ENCODE peak calls at places on chromosomes 12 and 14, in nine cellular contexts. N is NCI-H510A, V is H7, A is Karpas-422, O is NCI-H1436, L is iris pigment epithelial cell, X is stromal cell of bone marrow, W is NCI-H1105, E is neural progenitor cell. G is an unnamed sample.

GRCh38 chr12:5034605-5035004 is 9.1 kb upstream of the KCNA5 start:
- DNase-seq in N (no peak), V (no peak), A (no peak), O (no peak), L (no peak), X (no peak), W (no peak), E (no peak), G (no peak)

GRCh38 chr12:128078311-128078851 is 188.6 kb upstream of the TMEM132C start:
- DNase-seq in N (no peak), V (peak), A (no peak), O (no peak), L (peak), X (no peak), W (no peak), E (peak), G (no peak)

GRCh38 chr12:95997911-95998510 is 1.9 kb upstream of the HAL start:
- DNase-seq in N (no peak), V (no peak), A (no peak), O (no peak), L (peak), X (no peak), W (no peak), E (no peak), G (no peak)

GRCh38 chr12:45720069-45720468 is 9.4 kb upstream of the ARID2 start:
- DNase-seq in N (no peak), V (no peak), A (no peak), O (no peak), L (no peak), X (no peak), W (no peak), E (no peak), G (no peak)

GRCh38 chr12:15155271-15155670 is 65.9 kb downstream of the RERG start:
- DNase-seq in N (no peak), V (no peak), A (no peak), O (no peak), L (no peak), X (no peak), W (peak), E (no peak), G (no peak)

GRCh38 chr12:27012239-27012981 is 1.8 kb downstream of the TM7SF3 start:
- DNase-seq in N (no peak), V (no peak), A (no peak), O (no peak), L (no peak), X (no peak), W (no peak), E (no peak), G (no peak)

GRCh38 chr14:50795909-50796308 is 35.1 kb downstream of the NIN start:
- DNase-seq in N (no peak), V (no peak), A (no peak), O (no peak), L (no peak), X (no peak), W (no peak), E (no peak), G (no peak)

GRCh38 chr14:100762089-100762515 is 35.4 kb downstream of the DLK1 start:
- DNase-seq in N (no peak), V (no peak), A (no peak), O (no peak), L (peak), X (no peak), W (no peak), E (no peak), G (no peak)

GRCh38 chr12:57456145-57456700 is 1.1 kb downstream of the INHBE start:
- DNase-seq in N (peak), V (peak), A (peak), O (peak), L (peak), X (no peak), W (no peak), E (peak), G (peak)

GRCh38 chr12:90954428-90954827 is 548 bp downstream of the CCER1 start:
- DNase-seq in N (no peak), V (no peak), A (no peak), O (no peak), L (no peak), X (no peak), W (no peak), E (no peak), G (no peak)

GRCh38 chr12:122793685-122794106 is 19.3 kb downstream of the CCDC62 start:
- DNase-seq in N (peak), V (peak), A (peak), O (peak), L (peak), X (peak), W (peak), E (peak), G (peak)

GRCh38 chr14:78754059-78754458 is 583.9 kb downstream of the NRXN3 start:
- DNase-seq in N (no peak), V (no peak), A (no peak), O (no peak), L (no peak), X (no peak), W (no peak), E (no peak), G (no peak)

GRCh38 chr12:82896979-82897378 is 210.3 kb downstream of the TMTC2 start:
- DNase-seq in N (no peak), V (no peak), A (no peak), O (no peak), L (peak), X (no peak), W (no peak), E (no peak), G (peak)

GRCh38 chr12:85657251-85657650 is 179.0 kb downstream of the RASSF9 start:
- DNase-seq in N (no peak), V (no peak), A (no peak), O (no peak), L (no peak), X (no peak), W (no peak), E (no peak), G (no peak)

GRCh38 chr14:64788706-64789105 is 84.5 kb downstream of the PLEKHG3 start:
- DNase-seq in N (no peak), V (no peak), A (no peak), O (no peak), L (peak), X (peak), W (no peak), E (no peak), G (peak)

GRCh38 chr12:7374423-7375144 is 69.4 kb downstream of the CD163L1 start:
- DNase-seq in N (no peak), V (peak), A (peak), O (no peak), L (peak), X (no peak), W (peak), E (peak), G (peak)

GRCh38 chr14:84770030-84770429 is 759.9 kb upstream of the FLRT2 start:
- DNase-seq in N (no peak), V (no peak), A (no peak), O (no peak), L (no peak), X (peak), W (no peak), E (no peak), G (no peak)

GRCh38 chr12:4216542-4216927 is 57.0 kb upstream of the CCND2 start:
- DNase-seq in N (no peak), V (no peak), A (no peak), O (no peak), L (no peak), X (no peak), W (no peak), E (no peak), G (no peak)

GRCh38 chr12:62363506-62363905 is 103.1 kb upstream of the MON2 start:
- DNase-seq in N (no peak), V (no peak), A (no peak), O (no peak), L (no peak), X (no peak), W (no peak), E (no peak), G (no peak)

GRCh38 chr12:49673446-49674317 is 33.5 kb downstream of the FMNL3 start:
- DNase-seq in N (peak), V (peak), A (no peak), O (peak), L (peak), X (peak), W (no peak), E (peak), G (no peak)

G was measured in Calu3.